ENCODE peak calls at places on chromosomes 1 and 21, in five cellular contexts. M is fibroblast of lung; O is T-cell; D is stimulated activated naive CD8-positive, alpha-beta T cell treated with anti-CD3 and anti-CD28 coated beads, Interleukin-15, Interleukin-2, amounts not matched to agents 100 U/mL and 50 U/mL, for 24 hours; B is endothelial cell. Y is an unnamed sample.

GRCh38 chr1:3922201-3922725 is 22.2 kb upstream of the C1orf174 start:
- DNase-seq in M (no peak), O (no peak), D (no peak), B (no peak), Y (peak)

GRCh38 chr1:25217598-25218232 is 14.6 kb downstream of the SYF2 start:
- DNase-seq in M (no peak), O (no peak), D (no peak), B (no peak), Y (no peak)

GRCh38 chr1:207750901-207751300 is 953 bp upstream of the CD46 start:
- DNase-seq in M (no peak), O (no peak), D (no peak), B (no peak), Y (no peak)

GRCh38 chr1:97573560-97573959 is 347.3 kb downstream of the DPYD start:
- DNase-seq in M (no peak), O (no peak), D (no peak), B (no peak), Y (no peak)

GRCh38 chr21:42496120-42496838 is at the start of gene RSPH1:
- DNase-seq in M (peak), O (peak), D (peak), B (peak), Y (peak)

GRCh38 chr1:109643385-109644230 is 12.3 kb upstream of the GSTM4 start:
- DNase-seq in M (peak), O (peak), D (peak), B (peak), Y (peak)

GRCh38 chr1:15068152-15068551 is 85.4 kb upstream of the TMEM51 start:
- DNase-seq in M (no peak), O (no peak), D (no peak), B (no peak), Y (no peak)

GRCh38 chr1:25039229-25039628 is 109.2 kb upstream of the RUNX3 start:
- DNase-seq in M (no peak), O (no peak), D (no peak), B (no peak), Y (no peak)

GRCh38 chr21:26140185-26140584 is 30.4 kb downstream of the APP start:
- DNase-seq in M (peak), O (no peak), D (no peak), B (no peak), Y (no peak)

GRCh38 chr1:150551784-150552691 is 2.8 kb downstream of the ADAMTSL4 start:
- DNase-seq in M (peak), O (no peak), D (no peak), B (no peak), Y (peak)

GRCh38 chr1:42742617-42743301 is 2.7 kb upstream of the CLDN19 start:
- DNase-seq in M (no peak), O (no peak), D (no peak), B (no peak), Y (no peak)

GRCh38 chr1:25787477-25788043 is 12.4 kb upstream of the SELENON start:
- DNase-seq in M (no peak), O (no peak), D (no peak), B (no peak), Y (no peak)

GRCh38 chr1:52653207-52653849 is 20.4 kb downstream of the SHISAL2A start:
- DNase-seq in M (no peak), O (no peak), D (no peak), B (no peak), Y (no peak)

GRCh38 chr21:39314155-39315027 is 959 bp upstream of the BRWD1 start:
- DNase-seq in M (peak), O (peak), D (peak), B (peak), Y (peak)

GRCh38 chr1:175481126-175482071 is 262.0 kb downstream of the TNR start:
- DNase-seq in M (peak), O (no peak), D (no peak), B (peak), Y (no peak)

GRCh38 chr1:240189386-240189989 is 97.8 kb downstream of the FMN2 start:
- DNase-seq in M (peak), O (no peak), D (peak), B (peak), Y (peak)

GRCh38 chr1:43221256-43221778 is 48.5 kb upstream of the TMEM125 start:
- DNase-seq in M (no peak), O (no peak), D (no peak), B (no peak), Y (no peak)

GRCh38 chr1:84174051-84174556 is 30.0 kb downstream of the PRKACB start:
- DNase-seq in M (peak), O (no peak), D (no peak), B (no peak), Y (no peak)

GRCh38 chr1:8202182-8202905 is 115.6 kb upstream of the SLC45A1 start:
- DNase-seq in M (peak), O (no peak), D (no peak), B (no peak), Y (peak)

GRCh38 chr1:154129392-154129970 is 25.4 kb downstream of the NUP210L start:
- DNase-seq in M (peak), O (no peak), D (no peak), B (no peak), Y (no peak)

GRCh38 chr1:20854529-20854928 is 67.4 kb upstream of the HP1BP3 start:
- DNase-seq in M (no peak), O (no peak), D (no peak), B (no peak), Y (no peak)

GRCh38 chr1:2228684-2229031 is 539 bp downstream of the SKI start:
- DNase-seq in M (no peak), O (no peak), D (no peak), B (no peak), Y (peak)

GRCh38 chr1:79959635-79960034 is 953.1 kb upstream of the ADGRL4 start:
- DNase-seq in M (no peak), O (no peak), D (no peak), B (no peak), Y (no peak)

GRCh38 chr1:110087812-110088738 is 17.6 kb upstream of the ALX3 start:
- DNase-seq in M (peak), O (no peak), D (peak), B (peak), Y (peak)

GRCh38 chr1:147243228-147243685 is 773 bp downstream of the CHD1L start:
- DNase-seq in M (no peak), O (no peak), D (peak), B (peak), Y (peak)

GRCh38 chr1:59771361-59771760 is 43.4 kb upstream of the HOOK1 start:
- DNase-seq in M (no peak), O (no peak), D (no peak), B (no peak), Y (no peak)

GRCh38 chr21:21057349-21058062 is 59.3 kb downstream of the NCAM2 start:
- DNase-seq in M (no peak), O (no peak), D (no peak), B (no peak), Y (no peak)